ENCODE peak calls at places on chromosomes 2 and 18, in nine cellular contexts. B, Y, G, V, J, I, W, Q and A are unnamed samples.

GRCh38 chr2:233331536-233331935 is 22.8 kb upstream of the DGKD start:
- DNase-seq in Q (no peak), J (peak), V (peak), I (peak), W (peak), Y (no peak), G (peak), B (peak), A (no peak)

GRCh38 chr2:137252934-137253333 is 487.6 kb downstream of the THSD7B start:
- DNase-seq in I (no peak), J (no peak), Q (no peak), V (no peak), Y (peak), G (no peak), W (no peak), B (no peak), A (no peak)

GRCh38 chr18:23812566-23813440 is 123.5 kb downstream of the LAMA3 start:
- DNase-seq in J (no peak), Q (peak), W (no peak), V (no peak), B (no peak), G (no peak), Y (peak), I (no peak), A (no peak)

GRCh38 chr2:206635016-206635415 is 7.3 kb upstream of the FAM237A start:
- DNase-seq in W (no peak), Q (no peak), I (no peak), Y (no peak), B (no peak), G (no peak), J (no peak), V (no peak), A (no peak)

GRCh38 chr2:84980263-84980983 is 9.5 kb downstream of the KCMF1 start:
- DNase-seq in I (no peak), J (no peak), Q (no peak), Y (no peak), W (no peak), V (no peak), B (no peak), G (no peak), A (no peak)

GRCh38 chr2:120955427-120955826 is 219.8 kb downstream of the GLI2 start:
- DNase-seq in J (no peak), Y (no peak), W (no peak), G (no peak), B (no peak), Q (no peak), V (no peak), I (no peak), A (no peak)

GRCh38 chr18:22546905-22547304 is 129.2 kb upstream of the CTAGE1 start:
- DNase-seq in Y (no peak), W (no peak), J (no peak), G (peak), V (no peak), Q (no peak), I (no peak), B (no peak), A (no peak)

GRCh38 chr2:98917031-98917459 is 19.0 kb downstream of the CRACDL start:
- DNase-seq in I (no peak), Q (peak), V (no peak), G (no peak), Y (peak), J (no peak), W (no peak), B (no peak), A (no peak)

GRCh38 chr2:42060028-42060427 is 12.2 kb downstream of the PKDCC start:
- DNase-seq in V (no peak), I (no peak), W (no peak), B (no peak), Q (no peak), Y (no peak), J (no peak), G (no peak), A (no peak)

GRCh38 chr2:238162516-238163441 is 4.0 kb downstream of the ERFE start:
- DNase-seq in V (no peak), Y (no peak), W (no peak), I (no peak), Q (no peak), G (no peak), B (no peak), J (no peak), A (no peak)

GRCh38 chr18:13393338-13393737 is 174.8 kb downstream of the LDLRAD4 start:
- DNase-seq in G (no peak), V (peak), J (no peak), I (no peak), Q (no peak), B (no peak), Y (no peak), W (no peak), A (no peak)

GRCh38 chr18:34522627-34523026 is 187.5 kb upstream of the DTNA start:
- DNase-seq in Q (no peak), W (no peak), Y (no peak), B (no peak), J (no peak), V (no peak), I (no peak), G (no peak), A (no peak)

GRCh38 chr2:173231042-173231441 is 123.6 kb upstream of the CDCA7 start:
- DNase-seq in Y (no peak), B (no peak), I (peak), W (no peak), J (no peak), G (no peak), Q (no peak), V (no peak), A (no peak)